ENCODE peak calls at places on chromosomes 2 and 18, in eight cellular contexts. K, P, Q, C, U, A, F and R are unnamed samples.

GRCh38 chr2:178844269-178844668 is 37.0 kb upstream of the TTN start:
- DNase-seq in U (no peak), C (no peak), F (no peak), P (no peak), Q (no peak), A (no peak), K (no peak), R (no peak)

GRCh38 chr2:31107588-31108300 is 30.5 kb downstream of the GALNT14 start:
- DNase-seq in K (no peak), A (no peak), Q (no peak), U (no peak), P (no peak), F (no peak), C (no peak), R (no peak)

GRCh38 chr2:147647816-147648215 is 197.0 kb upstream of the ACVR2A start:
- DNase-seq in K (no peak), Q (no peak), A (no peak), F (no peak), U (no peak), P (no peak), C (no peak), R (no peak)

GRCh38 chr2:15838481-15838880 is 101.9 kb upstream of the MYCN start:
- DNase-seq in C (no peak), Q (no peak), U (no peak), P (no peak), K (no peak), F (no peak), A (no peak), R (no peak)

GRCh38 chr2:149743842-149744468 is 156.4 kb upstream of the MMADHC start:
- DNase-seq in U (no peak), A (no peak), Q (peak), K (no peak), P (no peak), F (no peak), C (peak), R (no peak)

GRCh38 chr2:128026422-128027277 is 1.2 kb downstream of the SAP130 start:
- DNase-seq in F (no peak), C (peak), P (peak), U (no peak), K (no peak), Q (no peak), A (no peak), R (peak)

GRCh38 chr2:207167129-207167923 is 1.6 kb upstream of the KLF7 start:
- DNase-seq in U (no peak), F (no peak), Q (no peak), C (peak), K (peak), P (no peak), A (no peak), R (no peak)

GRCh38 chr2:201320701-201321100 is 36.4 kb downstream of the FLACC1 start:
- DNase-seq in A (no peak), Q (no peak), F (no peak), U (no peak), K (no peak), C (peak), P (no peak), R (no peak)

GRCh38 chr2:72917138-72917874 is at the start of gene EMX1:
- DNase-seq in C (no peak), K (peak), F (peak), Q (no peak), U (peak), P (peak), A (peak), R (no peak)

GRCh38 chr2:3302421-3302750 is 75.2 kb downstream of the EIPR1 start:
- DNase-seq in K (no peak), C (no peak), Q (no peak), U (no peak), A (no peak), F (no peak), P (no peak), R (no peak)

GRCh38 chr2:172082105-172082943 is 3.0 kb upstream of the DLX1 start:
- DNase-seq in P (no peak), F (no peak), A (no peak), U (no peak), Q (no peak), C (no peak), K (no peak), R (no peak)

GRCh38 chr18:13563390-13563805 is 163.0 kb downstream of the FAM210A start:
- DNase-seq in Q (no peak), P (no peak), C (no peak), U (no peak), A (no peak), F (no peak), K (no peak), R (no peak)

GRCh38 chr2:60439219-60439974 is 114.1 kb downstream of the BCL11A start:
- DNase-seq in C (no peak), A (no peak), K (peak), U (no peak), P (no peak), Q (no peak), F (peak), R (no peak)

GRCh38 chr2:29226375-29226774 is 111.2 kb downstream of the CLIP4 start:
- DNase-seq in F (no peak), C (no peak), U (no peak), Q (no peak), P (no peak), A (no peak), K (no peak), R (no peak)

GRCh38 chr18:32910694-32911296 is 138.0 kb upstream of the KLHL14 start:
- DNase-seq in A (no peak), K (no peak), U (no peak), C (no peak), F (no peak), Q (peak), P (no peak), R (no peak)

GRCh38 chr2:127146071-127146725 is 39.2 kb upstream of the BIN1 start:
- DNase-seq in U (peak), P (no peak), A (no peak), Q (no peak), C (no peak), F (no peak), K (no peak), R (no peak)

GRCh38 chr18:27894746-27895145 is 282.2 kb downstream of the CDH2 start:
- DNase-seq in F (no peak), A (no peak), U (no peak), Q (no peak), C (no peak), P (no peak), K (no peak), R (no peak)

GRCh38 chr2:66596229-66596628 is 161.3 kb downstream of the MEIS1 start:
- DNase-seq in F (no peak), C (peak), K (no peak), A (no peak), U (no peak), Q (no peak), P (no peak), R (no peak)

GRCh38 chr2:136131961-136132839 is 14.3 kb upstream of the CXCR4 start:
- DNase-seq in F (no peak), C (no peak), U (no peak), P (no peak), K (peak), A (no peak), Q (no peak), R (no peak)

GRCh38 chr2:81304154-81304830 is 999.7 kb upstream of the LRRTM1 start:
- DNase-seq in Q (peak), K (no peak), F (no peak), C (no peak), A (no peak), P (no peak), U (no peak), R (no peak)

GRCh38 chr2:43192039-43192438 is 34.4 kb downstream of the ZFP36L2 start:
- DNase-seq in P (no peak), F (no peak), K (no peak), U (no peak), A (no peak), Q (no peak), C (peak), R (no peak)

GRCh38 chr2:60826126-60826525 is 55.2 kb upstream of the REL start:
- DNase-seq in U (no peak), C (peak), A (no peak), Q (no peak), P (no peak), K (no peak), F (no peak), R (no peak)

GRCh38 chr2:11742317-11742701 is 4.1 kb upstream of the LPIN1 start:
- DNase-seq in C (no peak), F (no peak), Q (no peak), U (no peak), K (no peak), P (no peak), A (no peak), R (no peak)

GRCh38 chr18:50374170-50374752 is 585 bp upstream of the SKA1 start:
- DNase-seq in U (no peak), F (no peak), P (no peak), C (no peak), Q (no peak), A (no peak), K (no peak), R (no peak)

GRCh38 chr2:108388045-108388444 is 10.3 kb downstream of the SULT1C4 start:
- DNase-seq in F (no peak), C (no peak), A (no peak), P (no peak), U (no peak), K (no peak), Q (peak), R (no peak)

GRCh38 chr2:8138923-8139667 is 542.8 kb upstream of the ID2 start:
- DNase-seq in C (peak), P (no peak), U (no peak), Q (no peak), K (no peak), A (peak), F (no peak), R (no peak)

GRCh38 chr2:178306351-178307073 is 112.2 kb downstream of the OSBPL6 start:
- DNase-seq in P (no peak), K (peak), A (no peak), C (peak), U (no peak), F (peak), Q (no peak), R (no peak)

GRCh38 chr18:37636831-37637230 is 71.2 kb upstream of the CELF4 start:
- DNase-seq in F (no peak), P (no peak), A (no peak), Q (no peak), K (no peak), C (no peak), U (no peak), R (no peak)
- TF ChIP-seq CTCF in F (no peak), P (no peak), A (no peak), Q (no peak), K (no peak), C (no peak), U (no peak), R (no peak)

DNA sequence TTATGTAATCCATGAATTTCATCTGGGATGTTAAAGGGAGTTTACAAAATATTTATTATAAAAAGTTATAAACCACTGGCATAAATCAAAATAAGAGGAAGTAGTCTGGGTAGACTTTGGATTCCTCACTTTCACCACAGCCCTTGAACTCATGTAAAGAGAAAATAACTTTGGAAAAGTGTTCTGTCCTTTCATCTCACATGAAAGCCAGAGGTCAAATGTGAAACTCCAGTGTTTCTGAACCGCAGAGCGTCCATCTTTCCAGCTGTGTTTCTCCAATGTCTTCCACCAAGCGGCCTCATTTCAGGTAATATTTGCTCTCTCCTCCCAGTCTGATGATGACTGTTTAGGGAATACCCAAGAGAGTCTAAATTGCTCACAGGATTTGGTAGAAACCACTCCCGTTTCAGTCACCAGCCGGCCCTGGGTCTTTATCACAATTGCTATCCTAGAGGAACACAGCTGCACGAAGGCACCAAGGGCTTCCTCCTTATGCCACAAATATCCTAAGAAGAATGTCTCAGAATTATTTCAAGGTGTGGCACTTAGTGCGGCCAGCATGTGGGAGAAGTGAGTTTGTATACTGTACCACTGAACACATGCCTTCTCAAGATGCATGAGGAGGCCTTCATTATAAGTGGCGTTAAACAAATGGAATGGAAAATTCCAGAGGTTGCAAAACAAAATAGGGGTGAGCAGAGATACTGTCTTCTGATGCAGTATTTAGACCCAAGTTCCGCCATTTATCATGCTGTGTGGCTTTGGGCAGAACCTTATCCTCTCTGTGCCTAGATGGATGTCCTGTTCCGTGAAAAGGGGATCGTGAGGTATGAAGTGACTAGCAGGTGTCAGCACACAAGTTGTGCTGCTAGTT is 63.8 kb downstream of the ACTR2 start:
- DNase-seq in F (no peak), P (no peak), C (no peak), K (no peak), A (no peak), Q (no peak), U (no peak), R (no peak)
- TF ChIP-seq CTCF in F (no peak), P (no peak), C (no peak), K (no peak), A (no peak), Q (no peak), U (no peak), R (no peak)

GRCh38 chr18:54023471-54023870 is 201.0 kb downstream of the MBD2 start:
- DNase-seq in A (no peak), P (no peak), K (no peak), U (no peak), F (no peak), C (peak), Q (no peak), R (no peak)

GRCh38 chr18:54020971-54021370 is 203.5 kb downstream of the MBD2 start:
- DNase-seq in A (no peak), K (no peak), C (peak), Q (no peak), U (no peak), P (no peak), F (no peak), R (no peak)

GRCh38 chr18:54020346-54020745 is 204.1 kb downstream of the MBD2 start:
- DNase-seq in A (no peak), K (no peak), P (no peak), F (no peak), U (no peak), C (peak), Q (no peak), R (no peak)
- TF ChIP-seq CTCF in A (no peak), K (no peak), P (no peak), F (no peak), U (no peak), C (no peak), Q (no peak), R (peak)

DNA sequence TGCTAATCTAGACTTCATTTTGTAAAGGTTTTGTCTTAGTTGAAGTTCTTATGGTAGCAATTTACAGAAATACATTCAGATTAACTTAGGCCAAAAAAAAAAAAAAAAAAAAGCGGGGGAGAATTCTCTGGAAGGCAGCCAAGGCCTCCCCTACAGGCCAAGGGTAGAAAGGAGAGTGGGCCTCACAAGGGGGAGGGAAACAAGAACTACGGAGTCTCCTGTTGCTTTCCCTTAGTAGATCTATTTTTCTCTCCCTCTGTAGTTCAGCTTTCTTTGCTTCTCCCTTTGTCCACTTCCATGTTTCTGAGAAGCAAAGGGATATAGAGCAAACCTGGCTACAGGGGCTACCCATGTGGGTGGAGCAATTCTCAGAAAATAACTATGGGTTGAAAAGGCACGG is 2.4 kb upstream of the STK11IP start:
- DNase-seq in C (no peak), U (no peak), F (no peak), K (no peak), P (no peak), Q (no peak), A (no peak), R (no peak)
- TF ChIP-seq CTCF in C (no peak), U (peak), F (no peak), K (no peak), P (no peak), Q (no peak), A (no peak), R (peak)